ENCODE peak calls at places on chromosomes 2 and 18, in seven cellular contexts. U is H1, W is mesenchymal stem cell, B is H9, E is IMR-90, I is mesendoderm, F is trophoblast cell. L is an unnamed sample.

GRCh38 chr2:7338961-7339360 is 421.7 kb downstream of the RNF144A start:
- DNase-seq in B (no peak), F (peak), W (no peak), E (no peak), U (no peak), I (no peak), L (no peak)

GRCh38 chr2:98394595-98395153 is 48.4 kb downstream of the CNGA3 start:
- DNase-seq in F (no peak), U (no peak), W (no peak), B (no peak), E (peak), I (no peak), L (no peak)

GRCh38 chr2:133886735-133887675 is 318.7 kb upstream of the NCKAP5 start:
- DNase-seq in F (peak), U (peak), I (peak), B (peak), W (peak), E (peak), L (peak)

GRCh38 chr2:195995499-195995898 is 73.1 kb downstream of the DNAH7 start:
- DNase-seq in U (no peak), I (no peak), F (no peak), E (no peak), B (peak), W (no peak), L (no peak)

GRCh38 chr2:23988371-23988770 is 21.5 kb upstream of the MFSD2B start:
- DNase-seq in E (peak), F (no peak), B (no peak), W (no peak), I (no peak), U (no peak), L (no peak)

GRCh38 chr2:28521663-28522062 is 25.8 kb downstream of the PLB1 start:
- DNase-seq in I (peak), F (no peak), U (no peak), B (no peak), E (no peak), W (no peak), L (no peak)

GRCh38 chr2:39703473-39703872 is 37.8 kb downstream of the TMEM178A start:
- DNase-seq in F (no peak), W (no peak), E (no peak), U (no peak), B (no peak), I (no peak), L (no peak)

GRCh38 chr2:239328306-239329191 is 72.3 kb downstream of the HDAC4 start:
- DNase-seq in B (peak), E (peak), F (no peak), U (peak), I (no peak), W (peak), L (no peak)

GRCh38 chr2:199738723-199739412 is 112.1 kb downstream of the FTCDNL1 start:
- DNase-seq in F (no peak), B (no peak), U (no peak), E (peak), I (no peak), W (peak), L (no peak)

GRCh38 chr2:65800998-65801397 is 368.6 kb upstream of the SPRED2 start:
- DNase-seq in W (peak), I (peak), B (peak), U (peak), E (peak), F (peak), L (no peak)

GRCh38 chr18:10455726-10456453 is 1.5 kb downstream of the APCDD1 start:
- DNase-seq in I (peak), B (peak), U (no peak), W (no peak), F (no peak), E (no peak), L (no peak)

GRCh38 chr2:44549099-44549471 is 187.3 kb downstream of the CAMKMT start:
- DNase-seq in U (no peak), F (no peak), I (peak), W (peak), B (no peak), E (peak), L (no peak)

GRCh38 chr2:39778775-39779751 is at the start of gene THUMPD2:
- DNase-seq in U (peak), B (peak), F (peak), I (peak), E (peak), W (peak), L (peak)

GRCh38 chr2:80304522-80304878 is at the start of gene LRRTM1:
- DNase-seq in F (no peak), B (no peak), W (no peak), E (no peak), I (peak), U (no peak), L (no peak)

GRCh38 chr2:160464017-160464416 is 29.6 kb downstream of the RBMS1 start:
- DNase-seq in W (no peak), E (no peak), I (no peak), U (no peak), F (no peak), B (no peak), L (no peak)

GRCh38 chr18:62493033-62493862 is 29.6 kb upstream of the ZCCHC2 start:
- DNase-seq in I (no peak), F (no peak), B (no peak), U (no peak), E (no peak), W (no peak), L (no peak)

GRCh38 chr2:120991401-120991800 is 255.7 kb downstream of the GLI2 start:
- DNase-seq in U (no peak), I (no peak), B (no peak), E (no peak), W (no peak), F (no peak), L (no peak)

GRCh38 chr2:23412556-23413155 is 27.7 kb downstream of the KLHL29 start:
- DNase-seq in B (no peak), U (no peak), E (peak), I (no peak), W (peak), F (peak), L (no peak)

GRCh38 chr18:78721281-78721949 is 258.2 kb upstream of the SALL3 start:
- DNase-seq in E (no peak), U (peak), W (no peak), B (peak), F (no peak), I (peak), L (no peak)

GRCh38 chr2:26765475-26766200 is 1.6 kb downstream of the SLC35F6 start:
- DNase-seq in U (no peak), B (no peak), F (no peak), W (no peak), E (no peak), I (no peak), L (no peak)

GRCh38 chr2:9778012-9778411 is 65.3 kb upstream of the TAF1B start:
- DNase-seq in F (no peak), I (no peak), B (peak), E (no peak), W (no peak), U (no peak), L (no peak)

GRCh38 chr2:51638811-51639210 is 606.9 kb upstream of the NRXN1 start:
- DNase-seq in F (no peak), U (no peak), I (no peak), B (no peak), W (no peak), E (peak), L (no peak)

GRCh38 chr2:113888641-113889470 is 1.0 kb upstream of the ACTR3 start:
- DNase-seq in F (no peak), U (no peak), B (no peak), I (no peak), E (no peak), W (no peak), L (no peak)

GRCh38 chr2:181306785-181307184 is 150.4 kb upstream of the ITGA4 start:
- DNase-seq in F (no peak), W (peak), U (no peak), B (no peak), E (peak), I (no peak), L (no peak)

GRCh38 chr2:23363831-23364230 is 21.1 kb upstream of the KLHL29 start:
- DNase-seq in B (no peak), W (no peak), I (peak), F (no peak), E (no peak), U (no peak), L (no peak)

GRCh38 chr2:38750011-38750792 is 959 bp downstream of the SRSF7 start:
- DNase-seq in E (peak), F (peak), I (no peak), B (no peak), U (no peak), W (no peak), L (peak)

GRCh38 chr2:227413371-227413770 is 25.6 kb upstream of the SCYGR1 start:
- DNase-seq in B (no peak), I (no peak), E (no peak), W (no peak), F (no peak), U (no peak), L (no peak)

GRCh38 chr2:227411990-227412350 is 24.2 kb upstream of the SCYGR1 start:
- DNase-seq in F (no peak), B (no peak), I (no peak), U (no peak), E (peak), W (no peak), L (no peak)

GRCh38 chr2:227412877-227413276 is 25.1 kb upstream of the SCYGR1 start:
- DNase-seq in W (no peak), E (no peak), B (no peak), U (no peak), F (no peak), I (no peak), L (no peak)

GRCh38 chr2:227410191-227410590 is 22.4 kb upstream of the SCYGR1 start:
- DNase-seq in B (no peak), W (no peak), F (no peak), E (no peak), U (no peak), I (no peak), L (no peak)

DNA sequence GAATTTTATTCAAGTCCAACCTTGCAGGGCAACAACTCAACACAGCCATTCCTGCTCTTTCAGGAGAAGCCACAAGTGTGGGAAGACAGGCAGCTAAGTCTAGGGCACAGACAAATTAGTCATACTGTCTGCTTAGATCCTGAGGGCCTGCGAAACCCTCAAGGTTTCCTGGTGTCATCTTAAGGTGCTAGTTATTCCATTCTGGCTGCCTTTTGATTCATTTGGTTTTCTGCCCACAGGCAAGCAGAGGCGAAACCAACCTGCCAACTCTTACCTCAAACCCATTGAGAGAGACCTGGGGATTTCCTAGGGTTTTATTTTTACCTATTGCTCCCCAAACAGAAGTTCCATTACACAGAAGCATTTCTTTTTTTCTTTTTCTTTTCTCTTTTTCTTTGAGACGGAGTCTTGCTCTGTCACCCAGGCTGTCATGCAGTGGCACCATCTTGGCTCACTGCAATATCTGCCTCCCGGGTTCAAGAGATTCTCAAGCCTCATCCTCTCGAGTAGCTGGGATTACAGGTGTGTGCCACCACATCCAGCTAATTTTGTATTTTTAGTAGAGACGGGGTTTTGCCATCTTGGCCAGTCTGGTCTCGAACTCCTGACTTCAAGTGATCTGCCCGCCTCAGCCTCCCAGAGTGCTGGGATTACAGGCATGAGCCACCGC is 23.7 kb upstream of the SCYGR1 start:
- DNase-seq in I (no peak), E (peak), F (no peak), U (no peak), B (no peak), W (peak), L (no peak)
- H2BK120ac ChIP-seq in I (no peak), E (no peak), F (no peak), U (no peak), B (no peak), W (no peak), L (no peak)

DNA sequence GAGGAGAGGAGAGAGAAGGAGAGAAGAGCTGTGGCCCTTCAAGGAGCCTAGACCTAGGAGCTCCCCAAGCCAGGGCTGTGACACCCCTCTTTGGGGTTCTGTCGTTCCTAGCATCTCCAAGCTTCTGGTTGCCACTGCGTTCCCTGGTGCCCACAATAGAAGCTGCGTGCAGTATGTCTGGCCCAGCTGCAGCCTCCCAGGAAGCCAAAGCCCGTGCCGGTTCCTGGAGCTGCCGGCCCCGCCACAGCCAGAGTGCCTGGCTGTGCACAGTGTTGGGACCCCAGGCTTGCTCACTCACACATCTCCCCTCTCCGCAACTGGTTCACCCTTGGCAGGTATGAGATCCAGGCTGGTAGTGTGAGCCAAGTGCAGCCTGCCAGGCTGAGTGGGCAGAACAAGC is 367.7 kb upstream of the MC4R start:
- DNase-seq in I (no peak), W (no peak), E (no peak), B (no peak), F (no peak), U (no peak), L (no peak)
- H2AK5ac ChIP-seq in I (no peak), W (no peak), E (no peak), B (no peak), F (no peak), U (no peak), L (no peak)

DNA sequence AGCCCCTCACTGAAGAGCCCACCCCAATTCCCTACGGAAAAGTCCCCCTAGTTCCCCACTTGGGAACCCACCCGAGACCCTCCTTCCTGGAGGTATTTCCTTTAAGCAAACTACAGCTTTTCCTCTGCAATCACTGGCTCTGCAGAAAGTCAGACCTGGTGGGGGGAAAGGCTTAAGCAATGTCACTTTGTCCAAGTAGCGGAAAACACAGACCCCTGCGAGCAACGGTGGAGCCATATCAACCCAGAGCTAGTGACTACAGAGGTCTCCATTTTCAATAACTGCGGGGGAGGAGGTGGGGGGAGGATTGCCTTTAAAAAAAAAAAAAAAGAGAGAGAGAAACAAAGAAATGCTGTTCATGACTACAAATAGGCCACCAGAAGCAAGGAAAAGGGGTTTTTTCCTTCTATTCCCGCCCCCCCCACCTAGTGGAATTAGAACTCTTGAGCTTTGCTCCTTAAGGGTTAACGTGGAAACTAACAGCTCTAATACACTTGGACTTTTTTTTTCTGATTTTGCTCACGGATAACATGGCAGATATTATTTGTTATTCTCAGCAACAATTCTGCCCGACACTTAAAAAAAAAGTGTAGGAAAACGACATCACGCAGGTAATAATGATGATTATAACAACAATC is 1.1 kb upstream of the FRZB start:
- DNase-seq in E (no peak), B (no peak), U (no peak), W (no peak), F (no peak), I (peak), L (peak)
- H3K9ac ChIP-seq in E (no peak), B (no peak), U (no peak), W (peak), F (peak), I (peak), L (peak)

GRCh38 chr2:128664499-128664971 is 345.9 kb upstream of the HS6ST1 start:
- DNase-seq in E (no peak), B (peak), U (no peak), F (no peak), I (peak), W (no peak), L (no peak)

GRCh38 chr2:128660836-128661235 is 342.2 kb upstream of the HS6ST1 start:
- DNase-seq in W (no peak), B (no peak), E (no peak), I (no peak), F (no peak), U (no peak), L (no peak)

GRCh38 chr2:128663371-128664050 is 344.8 kb upstream of the HS6ST1 start:
- DNase-seq in I (no peak), W (no peak), E (no peak), B (no peak), F (no peak), U (no peak), L (no peak)

GRCh38 chr2:128661955-128662564 is 343.4 kb upstream of the HS6ST1 start:
- DNase-seq in B (no peak), U (no peak), W (no peak), I (no peak), F (no peak), E (no peak), L (no peak)

DNA sequence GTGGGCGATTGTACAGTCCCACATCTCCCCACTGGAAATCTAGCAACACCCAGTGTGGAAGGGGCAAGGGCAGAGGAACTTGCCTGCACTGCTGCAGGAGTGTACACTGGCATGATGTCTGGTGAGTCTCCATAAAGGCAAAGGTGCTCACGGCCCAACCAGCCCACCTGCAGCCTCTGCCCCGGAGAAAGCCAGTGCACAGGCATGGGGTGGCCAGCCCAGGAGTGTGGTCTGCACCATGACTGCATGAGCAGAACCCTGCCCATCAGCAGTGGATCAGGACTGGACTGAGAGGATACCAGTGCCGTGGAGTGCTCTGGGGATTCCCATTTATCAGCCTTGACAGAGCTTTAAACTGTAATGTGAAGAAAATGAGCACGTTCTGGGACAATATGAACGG is 342.6 kb upstream of the HS6ST1 start:
- DNase-seq in B (no peak), E (no peak), U (no peak), I (no peak), F (no peak), W (no peak), L (no peak)
- H2BK120ac ChIP-seq in B (no peak), E (no peak), U (no peak), I (no peak), F (no peak), W (no peak), L (no peak)

GRCh38 chr18:22223263-22223960 is 54.0 kb downstream of the GATA6 start:
- DNase-seq in W (peak), I (peak), U (no peak), E (peak), F (peak), B (peak), L (no peak)

GRCh38 chr18:22224339-22224738 is 55.0 kb downstream of the GATA6 start:
- DNase-seq in F (no peak), B (no peak), U (no peak), W (no peak), I (no peak), E (no peak), L (no peak)

GRCh38 chr18:22223961-22224322 is 54.6 kb downstream of the GATA6 start:
- DNase-seq in F (no peak), E (no peak), W (no peak), I (no peak), B (no peak), U (no peak), L (no peak)

GRCh38 chr18:22221350-22221749 is 52.0 kb downstream of the GATA6 start:
- DNase-seq in I (no peak), U (no peak), W (no peak), B (no peak), E (no peak), F (no peak), L (no peak)

GRCh38 chr18:22219568-22220355 is 50.4 kb downstream of the GATA6 start:
- DNase-seq in B (peak), I (peak), F (no peak), E (no peak), U (no peak), W (no peak), L (no peak)
- H2AK5ac ChIP-seq in B (no peak), I (no peak), F (no peak), E (no peak), U (no peak), W (no peak), L (no peak)